ENCODE peak calls at places on chromosomes 5 and 9, in seven cellular contexts. One of them, this sample, is unnamed.

GRCh38 chr5:57719216-57719615 is 236.6 kb upstream of the ACTBL2 start:
- DNase-seq in lung: no peak
- DNase-seq in GM23248: no peak
- DNase-seq in ovary: no peak
- DNase-seq in fibroblast of lung: no peak
- DNase-seq in pancreas: no peak
- DNase-seq in endodermal cell: no peak
- DNase-seq in this sample: no peak

GRCh38 chr5:80764786-80765185 is 110.0 kb upstream of the DHFR start:
- DNase-seq in lung: no peak
- DNase-seq in GM23248: no peak
- DNase-seq in ovary: no peak
- DNase-seq in fibroblast of lung: no peak
- DNase-seq in pancreas: no peak
- DNase-seq in endodermal cell: no peak
- DNase-seq in this sample: no peak

GRCh38 chr5:9233035-9233434 is 312.8 kb downstream of the SEMA5A start:
- DNase-seq in lung: no peak
- DNase-seq in GM23248: no peak
- DNase-seq in ovary: no peak
- DNase-seq in fibroblast of lung: no peak
- DNase-seq in pancreas: no peak
- DNase-seq in endodermal cell: no peak
- DNase-seq in this sample: no peak

GRCh38 chr5:30099634-30100033 is 1093.9 kb upstream of the CDH6 start:
- DNase-seq in lung: no peak
- DNase-seq in GM23248: no peak
- DNase-seq in ovary: no peak
- DNase-seq in fibroblast of lung: peak; percentile 54
- DNase-seq in pancreas: no peak
- DNase-seq in endodermal cell: no peak
- DNase-seq in this sample: no peak

GRCh38 chr5:132005591-132005990 is 5.9 kb downstream of the ACSL6 start:
- DNase-seq in lung: no peak
- DNase-seq in GM23248: no peak
- DNase-seq in ovary: no peak
- DNase-seq in fibroblast of lung: no peak
- DNase-seq in pancreas: peak; percentile 36
- DNase-seq in endodermal cell: no peak
- DNase-seq in this sample: no peak

GRCh38 chr9:94865599-94866456 is 139.3 kb downstream of the AOPEP start:
- DNase-seq in lung: no peak
- DNase-seq in GM23248: peak; percentile 67
- DNase-seq in ovary: peak; percentile 70
- DNase-seq in fibroblast of lung: peak; percentile 84
- DNase-seq in pancreas: no peak
- DNase-seq in endodermal cell: peak; percentile 46
- DNase-seq in this sample: peak; percentile 95

GRCh38 chr9:89738137-89738932 is 133.5 kb downstream of the GADD45G start:
- DNase-seq in lung: no peak
- DNase-seq in GM23248: no peak
- DNase-seq in ovary: no peak
- DNase-seq in fibroblast of lung: no peak
- DNase-seq in pancreas: no peak
- DNase-seq in endodermal cell: peak; percentile 79
- DNase-seq in this sample: no peak

GRCh38 chr9:69173891-69174644 is at the start of gene TJP2:
- DNase-seq in lung: peak; percentile 73
- DNase-seq in GM23248: peak; percentile 83
- DNase-seq in ovary: peak; percentile 81
- DNase-seq in fibroblast of lung: peak; percentile 80
- DNase-seq in pancreas: peak; percentile 85
- DNase-seq in endodermal cell: peak; percentile 88
- DNase-seq in this sample: peak; percentile 85

GRCh38 chr5:153654444-153654843 is 164.0 kb downstream of the GRIA1 start:
- DNase-seq in lung: no peak
- DNase-seq in GM23248: peak; percentile 48
- DNase-seq in ovary: no peak
- DNase-seq in fibroblast of lung: peak; percentile 69
- DNase-seq in pancreas: no peak
- DNase-seq in endodermal cell: no peak
- DNase-seq in this sample: no peak

GRCh38 chr9:2679011-2679410 is 38.3 kb upstream of the KCNV2 start:
- DNase-seq in lung: no peak
- DNase-seq in GM23248: peak; percentile 18
- DNase-seq in ovary: no peak
- DNase-seq in fibroblast of lung: no peak
- DNase-seq in pancreas: no peak
- DNase-seq in endodermal cell: no peak
- DNase-seq in this sample: no peak

GRCh38 chr5:65451436-65451835 is 30.3 kb downstream of the ADAMTS6 start:
- DNase-seq in lung: no peak
- DNase-seq in GM23248: no peak
- DNase-seq in ovary: no peak
- DNase-seq in fibroblast of lung: peak; percentile 40
- DNase-seq in pancreas: no peak
- DNase-seq in endodermal cell: no peak
- DNase-seq in this sample: no peak

GRCh38 chr5:28766565-28767158 is 1728.3 kb upstream of the CDH9 start:
- DNase-seq in lung: no peak
- DNase-seq in GM23248: peak; percentile 47
- DNase-seq in ovary: no peak
- DNase-seq in fibroblast of lung: peak; percentile 35
- DNase-seq in pancreas: no peak
- DNase-seq in endodermal cell: no peak
- DNase-seq in this sample: peak; percentile 25

GRCh38 chr5:94021246-94021645 is 279.8 kb upstream of the POU5F2 start:
- DNase-seq in lung: no peak
- DNase-seq in GM23248: peak; percentile 35
- DNase-seq in ovary: no peak
- DNase-seq in fibroblast of lung: peak; percentile 77
- DNase-seq in pancreas: no peak
- DNase-seq in endodermal cell: no peak
- DNase-seq in this sample: no peak

GRCh38 chr5:72093231-72093630 is 14.0 kb upstream of the MAP1B start:
- DNase-seq in lung: no peak
- DNase-seq in GM23248: peak; percentile 80
- DNase-seq in ovary: no peak
- DNase-seq in fibroblast of lung: peak; percentile 65
- DNase-seq in pancreas: no peak
- DNase-seq in endodermal cell: no peak
- DNase-seq in this sample: no peak

GRCh38 chr5:15731686-15732085 is 231.7 kb downstream of the FBXL7 start:
- DNase-seq in lung: no peak
- DNase-seq in GM23248: no peak
- DNase-seq in ovary: no peak
- DNase-seq in fibroblast of lung: no peak
- DNase-seq in pancreas: no peak
- DNase-seq in endodermal cell: no peak
- DNase-seq in this sample: no peak

GRCh38 chr9:4301971-4302427 is 2.1 kb upstream of the GLIS3 start:
- DNase-seq in lung: peak; percentile 42
- DNase-seq in GM23248: peak; percentile 99
- DNase-seq in ovary: peak; percentile 64
- DNase-seq in fibroblast of lung: peak; percentile 97
- DNase-seq in pancreas: no peak
- DNase-seq in endodermal cell: no peak
- DNase-seq in this sample: peak; percentile 15

GRCh38 chr9:98248737-98249474 is 6.5 kb downstream of the TBC1D2 start:
- DNase-seq in lung: peak; percentile 82
- DNase-seq in GM23248: peak; percentile 98
- DNase-seq in ovary: no peak
- DNase-seq in fibroblast of lung: peak; percentile 97
- DNase-seq in pancreas: no peak
- DNase-seq in endodermal cell: no peak
- DNase-seq in this sample: no peak

GRCh38 chr9:133470427-133470924 is 8.4 kb downstream of the SLC2A6 start:
- DNase-seq in lung: no peak
- DNase-seq in GM23248: no peak
- DNase-seq in ovary: peak; percentile 21
- DNase-seq in fibroblast of lung: no peak
- DNase-seq in pancreas: peak; percentile 70
- DNase-seq in endodermal cell: peak; percentile 73
- DNase-seq in this sample: no peak

GRCh38 chr5:176697929-176698520 is 50.7 kb downstream of the TSPAN17 start:
- DNase-seq in lung: no peak
- DNase-seq in GM23248: no peak
- DNase-seq in ovary: no peak
- DNase-seq in fibroblast of lung: no peak
- DNase-seq in pancreas: no peak
- DNase-seq in endodermal cell: peak; percentile 78
- DNase-seq in this sample: peak; percentile 45

GRCh38 chr9:124392855-124393460 is 22.3 kb downstream of the PSMB7 start:
- DNase-seq in lung: no peak
- DNase-seq in GM23248: peak; percentile 96
- DNase-seq in ovary: no peak
- DNase-seq in fibroblast of lung: peak; percentile 96
- DNase-seq in pancreas: no peak
- DNase-seq in endodermal cell: peak; percentile 76
- DNase-seq in this sample: no peak

GRCh38 chr9:127721391-127721821 is 5.5 kb downstream of the TTC16 start:
- DNase-seq in lung: no peak
- DNase-seq in GM23248: no peak
- DNase-seq in ovary: no peak
- DNase-seq in fibroblast of lung: no peak
- DNase-seq in pancreas: peak; percentile 51
- DNase-seq in endodermal cell: no peak
- DNase-seq in this sample: no peak

GRCh38 chr5:171957591-171958251 is 48.7 kb downstream of the FBXW11 start:
- DNase-seq in lung: no peak
- DNase-seq in GM23248: no peak
- DNase-seq in ovary: no peak
- DNase-seq in fibroblast of lung: peak; percentile 23
- DNase-seq in pancreas: no peak
- DNase-seq in endodermal cell: no peak
- DNase-seq in this sample: no peak
- H3K4me3 ChIP-seq in lung: no peak overlapping the region
- H3K4me3 ChIP-seq in GM23248: no peak overlapping the region
- H3K4me3 ChIP-seq in ovary: no peak overlapping the region
- H3K4me3 ChIP-seq in fibroblast of lung: no peak overlapping the region
- H3K4me3 ChIP-seq in pancreas: no peak overlapping the region
- H3K4me3 ChIP-seq in endodermal cell: no peak overlapping the region
- H3K4me3 ChIP-seq in this sample: no peak overlapping the region

GRCh38 chr9:121310571-121310970 is 42.6 kb downstream of the GSN start:
- DNase-seq in lung: no peak
- DNase-seq in GM23248: no peak
- DNase-seq in ovary: no peak
- DNase-seq in fibroblast of lung: no peak
- DNase-seq in pancreas: peak; percentile 13
- DNase-seq in endodermal cell: no peak
- DNase-seq in this sample: no peak

GRCh38 chr9:121307976-121308375 is 40.0 kb downstream of the GSN start:
- DNase-seq in lung: no peak
- DNase-seq in GM23248: no peak
- DNase-seq in ovary: no peak
- DNase-seq in fibroblast of lung: no peak
- DNase-seq in pancreas: peak; percentile 9
- DNase-seq in endodermal cell: no peak
- DNase-seq in this sample: no peak

GRCh38 chr9:121308765-121309164 is 40.8 kb downstream of the GSN start:
- DNase-seq in lung: no peak
- DNase-seq in GM23248: no peak
- DNase-seq in ovary: no peak
- DNase-seq in fibroblast of lung: no peak
- DNase-seq in pancreas: peak; percentile 20
- DNase-seq in endodermal cell: no peak
- DNase-seq in this sample: no peak

GRCh38 chr9:121309833-121310425 is 42.0 kb downstream of the GSN start:
- DNase-seq in lung: no peak
- DNase-seq in GM23248: no peak
- DNase-seq in ovary: no peak
- DNase-seq in fibroblast of lung: no peak
- DNase-seq in pancreas: no peak
- DNase-seq in endodermal cell: no peak
- DNase-seq in this sample: no peak

GRCh38 chr9:121309171-121309570 is 41.2 kb downstream of the GSN start:
- DNase-seq in lung: no peak
- DNase-seq in GM23248: no peak
- DNase-seq in ovary: no peak
- DNase-seq in fibroblast of lung: no peak
- DNase-seq in pancreas: peak; percentile 16
- DNase-seq in endodermal cell: no peak
- DNase-seq in this sample: no peak
- H3K4me1 ChIP-seq in lung: no peaks in the 10 kb centered on the region
- H3K4me1 ChIP-seq in GM23248: peaks cover 7% of the 10 kb centered on the region
- H3K4me1 ChIP-seq in ovary: no peaks in the 10 kb centered on the region
- H3K4me1 ChIP-seq in fibroblast of lung: no peaks in the 10 kb centered on the region
- H3K4me1 ChIP-seq in pancreas: no peaks in the 10 kb centered on the region
- H3K4me1 ChIP-seq in endodermal cell: no peaks in the 10 kb centered on the region
- H3K4me1 ChIP-seq in this sample: no peaks in the 10 kb centered on the region

GRCh38 chr5:159045165-159045811 is 54.4 kb downstream of the EBF1 start:
- DNase-seq in lung: no peak
- DNase-seq in GM23248: no peak
- DNase-seq in ovary: no peak
- DNase-seq in fibroblast of lung: no peak
- DNase-seq in pancreas: no peak
- DNase-seq in endodermal cell: no peak
- DNase-seq in this sample: no peak
- H3K27ac ChIP-seq in lung: no peak overlapping the region
- H3K27ac ChIP-seq in GM23248: no peak overlapping the region
- H3K27ac ChIP-seq in ovary: no peak overlapping the region
- H3K27ac ChIP-seq in fibroblast of lung: no peak overlapping the region
- H3K27ac ChIP-seq in pancreas: no peak overlapping the region
- H3K27ac ChIP-seq in endodermal cell: no peak overlapping the region
- H3K27ac ChIP-seq in this sample: no peak overlapping the region

GRCh38 chr5:31186672-31187267 is 6.7 kb upstream of the CDH6 start:
- DNase-seq in lung: no peak
- DNase-seq in GM23248: peak; percentile 61
- DNase-seq in ovary: no peak
- DNase-seq in fibroblast of lung: peak; percentile 43
- DNase-seq in pancreas: no peak
- DNase-seq in endodermal cell: no peak
- DNase-seq in this sample: no peak

GRCh38 chr5:31181376-31181987 is 12.0 kb upstream of the CDH6 start:
- DNase-seq in lung: no peak
- DNase-seq in GM23248: no peak
- DNase-seq in ovary: no peak
- DNase-seq in fibroblast of lung: no peak
- DNase-seq in pancreas: no peak
- DNase-seq in endodermal cell: no peak
- DNase-seq in this sample: no peak

GRCh38 chr5:31187591-31187990 is 5.9 kb upstream of the CDH6 start:
- DNase-seq in lung: no peak
- DNase-seq in GM23248: no peak
- DNase-seq in ovary: no peak
- DNase-seq in fibroblast of lung: peak; percentile 37
- DNase-seq in pancreas: no peak
- DNase-seq in endodermal cell: no peak
- DNase-seq in this sample: no peak

GRCh38 chr5:31182146-31182545 is 11.3 kb upstream of the CDH6 start:
- DNase-seq in lung: no peak
- DNase-seq in GM23248: no peak
- DNase-seq in ovary: no peak
- DNase-seq in fibroblast of lung: no peak
- DNase-seq in pancreas: no peak
- DNase-seq in endodermal cell: no peak
- DNase-seq in this sample: no peak

DNA sequence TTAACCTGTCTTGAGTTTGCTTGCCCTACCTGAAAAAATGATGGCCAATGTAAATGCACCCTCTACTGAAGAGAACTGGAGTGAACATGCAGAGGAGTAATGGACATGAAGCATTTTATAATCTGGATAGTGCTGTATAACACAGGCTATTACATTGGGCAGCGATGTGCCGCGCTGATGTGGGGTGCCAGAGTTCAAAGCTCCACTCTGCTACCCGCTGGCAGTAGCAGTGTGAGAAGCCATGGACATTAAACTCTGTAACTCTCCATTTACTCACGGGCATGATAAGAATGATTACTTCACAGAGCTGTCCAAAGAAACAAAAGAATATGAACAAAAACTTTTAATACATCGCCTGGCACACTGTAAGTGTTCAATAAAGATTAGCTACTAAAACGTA is 7.5 kb upstream of the CDH6 start:
- DNase-seq in lung: no peak
- DNase-seq in GM23248: no peak
- DNase-seq in ovary: no peak
- DNase-seq in fibroblast of lung: no peak
- DNase-seq in pancreas: no peak
- DNase-seq in endodermal cell: no peak
- DNase-seq in this sample: no peak
- H3K4me3 ChIP-seq in lung: no peak overlapping the region
- H3K4me3 ChIP-seq in GM23248: no peak overlapping the region
- H3K4me3 ChIP-seq in ovary: no peak overlapping the region
- H3K4me3 ChIP-seq in fibroblast of lung: no peak overlapping the region
- H3K4me3 ChIP-seq in pancreas: no peak overlapping the region
- H3K4me3 ChIP-seq in endodermal cell: no peak overlapping the region
- H3K4me3 ChIP-seq in this sample: no peak overlapping the region